ENCODE peak calls at places on chromosomes 1 and 21, in five cellular contexts. Q is CD8-positive, alpha-beta T cell; O is Peyer's patch; C is left lung; D is endodermal cell. S is an unnamed sample.
A peak's percentile ranks its signal among the peaks of the same experiment; 100 is the strongest.

GRCh38 chr1:54826226-54826816 is 25.2 kb upstream of the TTC22 start:
- DNase-seq in D (no peak), C (no peak), Q (no peak), O (no peak), S (no peak)

GRCh38 chr1:119602169-119602568 is 45.9 kb downstream of the ZNF697 start:
- DNase-seq in D (no peak), C (no peak), O (no peak), Q (no peak), S (no peak)

GRCh38 chr1:195376190-195376589 is 1232.0 kb downstream of the KCNT2 start:
- DNase-seq in Q (no peak), C (no peak), O (no peak), D (no peak), S (no peak)

GRCh38 chr1:103129255-103129654 is 20.9 kb upstream of the COL11A1 start:
- DNase-seq in Q (no peak), C (no peak), D (no peak), O (no peak), S (no peak)

GRCh38 chr1:247335871-247336270 is 4.2 kb upstream of the ZNF496 start:
- DNase-seq in C (no peak), O (no peak), D (peak; percentile 58), Q (no peak), S (no peak)

GRCh38 chr1:40783001-40783905 is at the start of gene KCNQ4:
- DNase-seq in Q (no peak), O (peak; percentile 71), C (peak; percentile 44), D (peak; percentile 90), S (peak; percentile 58)

GRCh38 chr1:233868461-233868860 is 36.0 kb upstream of the SLC35F3 start:
- DNase-seq in C (no peak), O (no peak), D (no peak), Q (no peak), S (no peak)

GRCh38 chr1:53381790-53382401 is 54.0 kb upstream of the LRP8 start:
- DNase-seq in O (no peak), C (no peak), D (no peak), Q (no peak), S (no peak)

GRCh38 chr1:110155878-110156522 is 5.7 kb downstream of the SLC6A17 start:
- DNase-seq in C (peak; percentile 56), Q (peak; percentile 38), D (peak; percentile 97), O (peak; percentile 65), S (peak; percentile 78)

GRCh38 chr1:3021801-3022401 is 634 bp downstream of the ACTRT2 start:
- DNase-seq in Q (no peak), D (no peak), C (peak; percentile 23), O (peak; percentile 41), S (no peak)

GRCh38 chr1:6960291-6960758 is 175.1 kb downstream of the CAMTA1 start:
- DNase-seq in O (no peak), Q (no peak), C (no peak), D (no peak), S (no peak)

GRCh38 chr1:30817083-30817450 is 59.5 kb upstream of the LAPTM5 start:
- DNase-seq in Q (no peak), D (no peak), C (no peak), O (no peak), S (no peak)

GRCh38 chr1:231040019-231040799 is at the start of gene FAM89A:
- DNase-seq in Q (peak; percentile 71), D (peak; percentile 85), O (peak; percentile 76), C (peak; percentile 66), S (peak; percentile 80)

GRCh38 chr1:203404546-203404945 is 53.6 kb upstream of the FMOD start:
- DNase-seq in O (no peak), C (no peak), Q (no peak), D (no peak), S (no peak)

GRCh38 chr1:201903135-201903534 is 14.4 kb downstream of the SHISA4 start:
- DNase-seq in D (no peak), C (no peak), Q (no peak), O (no peak), S (no peak)

GRCh38 chr1:107669996-107670395 is 295.0 kb downstream of the VAV3 start:
- DNase-seq in C (peak; percentile 35), D (no peak), O (no peak), Q (no peak), S (no peak)

GRCh38 chr1:8293641-8294169 is 24.2 kb upstream of the SLC45A1 start:
- DNase-seq in Q (no peak), O (no peak), D (peak; percentile 13), C (no peak), S (no peak)

GRCh38 chr21:16330340-16331319 is 600.8 kb downstream of the USP25 start:
- DNase-seq in Q (no peak), D (no peak), C (no peak), O (no peak), S (peak; percentile 90)

GRCh38 chr1:204578867-204579664 is 62.9 kb downstream of the MDM4 start:
- DNase-seq in C (no peak), Q (no peak), D (peak; percentile 70), O (no peak), S (peak; percentile 60)

GRCh38 chr1:240687820-240688219 is 75.9 kb upstream of the GREM2 start:
- DNase-seq in D (no peak), Q (no peak), O (no peak), C (no peak), S (no peak)

GRCh38 chr1:203320546-203321272 is 15.4 kb downstream of the BTG2 start:
- DNase-seq in D (peak; percentile 92), Q (peak; percentile 82), C (peak; percentile 79), O (peak; percentile 67), S (no peak)

GRCh38 chr21:46425566-46425965 is 33.1 kb upstream of the DIP2A start:
- DNase-seq in D (no peak), C (no peak), Q (peak; percentile 76), O (no peak), S (no peak)

GRCh38 chr1:89606227-89606945 is 26.5 kb upstream of the LRRC8C start:
- DNase-seq in O (no peak), Q (no peak), C (no peak), D (no peak), S (no peak)

GRCh38 chr1:246827396-246827795 is 103.2 kb downstream of the SCCPDH start:
- DNase-seq in Q (no peak), C (no peak), D (no peak), O (no peak), S (peak; percentile 30)

GRCh38 chr1:240114222-240114621 is 22.5 kb downstream of the FMN2 start:
- DNase-seq in C (no peak), D (no peak), Q (no peak), O (no peak), S (no peak)

GRCh38 chr1:119219711-119220110 is 79.3 kb upstream of the WARS2 start:
- DNase-seq in O (no peak), C (no peak), D (no peak), Q (no peak), S (no peak)

GRCh38 chr1:234782057-234782800 is 172.3 kb upstream of the IRF2BP2 start:
- DNase-seq in Q (no peak), O (no peak), D (no peak), C (no peak), S (peak; percentile 2)

GRCh38 chr1:221327954-221328353 is 413.9 kb downstream of the DUSP10 start:
- DNase-seq in D (no peak), C (no peak), Q (no peak), O (no peak), S (no peak)

GRCh38 chr1:15965228-15965767 is 10.6 kb downstream of the ZBTB17 start:
- DNase-seq in D (no peak), C (no peak), Q (no peak), O (no peak), S (no peak)

DNA sequence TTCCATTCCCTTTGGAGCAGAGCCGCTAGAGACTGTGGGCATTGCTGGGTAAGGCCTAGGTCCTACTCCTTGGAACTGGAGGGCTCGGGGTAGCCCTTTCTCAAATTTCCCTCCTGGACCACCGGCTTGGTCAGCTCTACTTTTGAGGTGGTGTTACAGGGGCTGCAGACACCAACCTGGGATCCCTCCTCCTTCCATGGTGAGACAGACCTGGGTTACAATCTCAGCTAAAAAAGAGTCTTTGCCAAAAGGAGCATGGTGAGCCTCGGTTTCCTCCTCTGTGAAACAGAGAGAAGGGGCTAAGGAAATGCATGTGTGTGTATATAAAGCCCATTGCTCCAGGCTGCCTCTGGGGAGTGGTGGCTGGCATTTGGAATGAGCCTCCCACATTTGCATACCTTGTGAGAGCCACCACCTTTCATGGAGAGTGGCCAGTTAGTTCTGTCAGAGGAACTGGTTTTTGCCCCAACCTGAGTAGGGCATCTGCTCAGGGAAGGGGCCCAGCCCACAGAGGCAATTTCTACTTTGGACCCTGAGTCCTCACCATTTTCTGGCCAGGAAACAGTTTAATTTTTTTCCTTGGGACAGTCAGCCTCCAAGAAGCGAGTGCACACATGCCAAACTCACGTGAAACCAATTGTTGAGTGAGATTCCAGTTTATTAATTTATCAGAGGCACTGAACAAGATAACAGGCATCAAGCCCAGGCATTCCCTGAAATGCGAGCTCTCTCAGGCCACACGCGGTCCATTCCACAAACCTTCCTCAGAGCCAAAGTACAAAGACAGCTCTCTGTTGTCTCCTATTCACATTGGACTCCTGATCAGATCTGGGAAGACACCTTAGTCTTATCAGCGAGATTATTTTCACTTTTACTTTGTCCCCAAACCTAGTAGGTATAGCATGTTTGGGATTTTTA is 897 bp upstream of the SLC6A9 start:
- DNase-seq in O (no peak), D (no peak), C (no peak), Q (no peak), S (no peak)
- H3K4me3 ChIP-seq in O (no peak overlapping the region), D (peak overlapping the region; percentile 93), C (no peak overlapping the region), Q (no peak overlapping the region), S (peak overlapping the region; percentile 94)

DNA sequence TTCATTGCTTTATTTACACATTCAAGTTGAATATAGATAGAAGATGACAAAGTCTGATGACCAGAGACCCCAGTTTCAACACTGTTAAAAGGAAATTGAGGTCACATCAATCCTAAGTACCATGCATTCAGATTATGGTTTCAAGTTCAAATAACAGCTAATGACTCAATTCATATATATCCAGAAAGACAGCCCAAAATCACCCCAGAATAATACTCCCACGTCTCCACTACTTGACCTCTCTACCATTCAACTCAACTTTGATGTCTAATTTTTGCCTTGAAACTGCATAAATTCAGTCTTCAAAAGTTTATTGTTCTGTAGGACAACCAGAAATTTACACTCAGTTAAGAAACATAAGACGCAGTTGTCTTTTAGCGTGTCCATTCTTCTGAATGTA is 569.2 kb downstream of the LTN1 start:
- DNase-seq in Q (no peak), C (no peak), D (no peak), O (no peak), S (no peak)
- H3K9me3 ChIP-seq in Q (no peaks in the 10 kb centered on the region), C (no peaks in the 10 kb centered on the region), D (no peaks in the 10 kb centered on the region), O (no peaks in the 10 kb centered on the region), S (no peaks in the 10 kb centered on the region)

DNA sequence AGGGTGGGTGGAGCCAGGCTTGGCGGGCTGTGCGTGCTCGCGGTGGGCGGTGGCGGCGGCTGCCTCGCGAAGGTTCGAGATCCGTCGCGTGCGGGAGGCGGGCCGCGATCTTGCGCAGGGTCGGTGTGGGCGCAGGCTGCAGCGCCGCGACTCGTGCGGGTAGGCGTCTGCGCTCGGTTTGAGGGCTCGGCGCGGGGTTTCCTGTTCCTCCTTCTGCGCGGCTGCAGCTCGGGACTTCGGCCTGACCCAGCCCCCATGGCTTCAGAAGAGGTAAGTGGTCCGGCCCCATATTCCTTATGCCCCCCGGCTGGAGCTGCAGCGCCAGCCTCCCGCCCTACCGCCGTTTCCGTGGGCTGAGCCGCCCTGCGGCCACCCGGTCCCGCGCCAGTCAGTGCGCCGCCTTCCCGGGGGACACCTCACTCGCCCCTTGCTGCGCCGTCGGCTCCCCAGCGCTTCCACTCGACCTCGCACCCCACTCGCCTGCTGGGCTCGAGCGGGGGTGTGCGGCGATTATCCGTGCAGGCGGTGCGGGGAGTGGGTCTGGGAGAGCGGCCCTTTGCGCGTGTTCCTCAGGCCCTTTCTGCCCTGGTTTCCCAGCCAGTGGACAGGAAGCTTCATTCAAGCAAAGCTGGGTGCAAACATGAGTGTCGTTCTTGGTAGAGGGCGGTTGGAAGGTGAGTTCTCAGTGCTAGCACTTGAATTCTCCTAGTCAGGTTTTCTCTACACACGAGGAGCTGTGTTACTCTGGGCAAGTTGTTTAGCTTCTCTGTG is at the start of gene CACYBP:
- DNase-seq in O (no peak), C (no peak), Q (peak; percentile 47), D (no peak), S (no peak)
- H3K4me1 ChIP-seq in O (no peaks in the 10 kb centered on the region), C (peaks cover 18% of the 10 kb centered on the region), Q (peaks cover 31% of the 10 kb centered on the region), D (no peaks in the 10 kb centered on the region), S (peaks cover 32% of the 10 kb centered on the region)

GRCh38 chr21:36699026-36699545 is at the start of gene SIM2:
- DNase-seq in C (no peak), Q (no peak), O (no peak), D (peak; percentile 86), S (peak; percentile 84)
- H3K4me3 ChIP-seq in C (no peak within 1 kb of the TSS), Q (no peak within 1 kb of the TSS), O (peak within 1 kb of the TSS; percentile 12), D (peak within 1 kb of the TSS; percentile 53), S (peak within 1 kb of the TSS; percentile 55)